ENCODE peak calls at places on chromosomes 3 and 15, in eight cellular contexts. One of them, this sample, is unnamed.

GRCh38 chr3:15102256-15102655 is 3.3 kb upstream of the RBSN start:
- DNase-seq in fibroblast of lung: no peak
- DNase-seq in mucosa of descending colon: peak; percentile 57
- DNase-seq in neural progenitor cell: no peak
- DNase-seq in HFF-Myc: no peak
- DNase-seq in foreskin fibroblast: no peak
- DNase-seq in psoas muscle: peak; percentile 96
- DNase-seq in GM23248: peak; percentile 4
- DNase-seq in this sample: no peak

GRCh38 chr3:49757197-49757596 is 29.1 kb downstream of the IP6K1 start:
- DNase-seq in fibroblast of lung: no peak
- DNase-seq in mucosa of descending colon: no peak
- DNase-seq in neural progenitor cell: no peak
- DNase-seq in HFF-Myc: no peak
- DNase-seq in foreskin fibroblast: no peak
- DNase-seq in psoas muscle: no peak
- DNase-seq in GM23248: no peak
- DNase-seq in this sample: no peak

GRCh38 chr15:101188517-101189340 is 63.1 kb downstream of the CHSY1 start:
- DNase-seq in fibroblast of lung: peak; percentile 92
- DNase-seq in mucosa of descending colon: no peak
- DNase-seq in neural progenitor cell: no peak
- DNase-seq in HFF-Myc: no peak
- DNase-seq in foreskin fibroblast: peak; percentile 43
- DNase-seq in psoas muscle: no peak
- DNase-seq in GM23248: peak; percentile 67
- DNase-seq in this sample: peak; percentile 63

GRCh38 chr3:122080188-122080587 is 25.0 kb downstream of the CD86 start:
- DNase-seq in fibroblast of lung: no peak
- DNase-seq in mucosa of descending colon: no peak
- DNase-seq in neural progenitor cell: no peak
- DNase-seq in HFF-Myc: no peak
- DNase-seq in foreskin fibroblast: no peak
- DNase-seq in psoas muscle: no peak
- DNase-seq in GM23248: no peak
- DNase-seq in this sample: no peak

GRCh38 chr15:38169982-38170381 is 82.7 kb upstream of the SPRED1 start:
- DNase-seq in fibroblast of lung: no peak
- DNase-seq in mucosa of descending colon: no peak
- DNase-seq in neural progenitor cell: no peak
- DNase-seq in HFF-Myc: no peak
- DNase-seq in foreskin fibroblast: peak; percentile 69
- DNase-seq in psoas muscle: no peak
- DNase-seq in GM23248: peak; percentile 85
- DNase-seq in this sample: no peak

GRCh38 chr15:98899266-98900021 is 108.1 kb downstream of the PGPEP1L start:
- DNase-seq in fibroblast of lung: peak; percentile 97
- DNase-seq in mucosa of descending colon: no peak
- DNase-seq in neural progenitor cell: peak; percentile 21
- DNase-seq in HFF-Myc: no peak
- DNase-seq in foreskin fibroblast: no peak
- DNase-seq in psoas muscle: no peak
- DNase-seq in GM23248: no peak
- DNase-seq in this sample: no peak

GRCh38 chr3:13141991-13142412 is 68.8 kb upstream of the IQSEC1 start:
- DNase-seq in fibroblast of lung: peak; percentile 43
- DNase-seq in mucosa of descending colon: peak; percentile 24
- DNase-seq in neural progenitor cell: peak; percentile 89
- DNase-seq in HFF-Myc: peak; percentile 17
- DNase-seq in foreskin fibroblast: no peak
- DNase-seq in psoas muscle: no peak
- DNase-seq in GM23248: peak; percentile 49
- DNase-seq in this sample: no peak

GRCh38 chr3:8663177-8664061 is 18.8 kb upstream of the SSUH2 start:
- DNase-seq in fibroblast of lung: peak; percentile 62
- DNase-seq in mucosa of descending colon: peak; percentile 88
- DNase-seq in neural progenitor cell: peak; percentile 90
- DNase-seq in HFF-Myc: peak; percentile 71
- DNase-seq in foreskin fibroblast: peak; percentile 53
- DNase-seq in psoas muscle: peak; percentile 57
- DNase-seq in GM23248: peak; percentile 78
- DNase-seq in this sample: no peak

GRCh38 chr15:34582461-34583357 is 742 bp downstream of the GOLGA8B start:
- DNase-seq in fibroblast of lung: peak; percentile 30
- DNase-seq in mucosa of descending colon: peak; percentile 47
- DNase-seq in neural progenitor cell: peak; percentile 57
- DNase-seq in HFF-Myc: no peak
- DNase-seq in foreskin fibroblast: peak; percentile 30
- DNase-seq in psoas muscle: peak; percentile 52
- DNase-seq in GM23248: peak; percentile 54
- DNase-seq in this sample: no peak

GRCh38 chr3:187025656-187026320 is 95.5 kb downstream of the ST6GAL1 start:
- DNase-seq in fibroblast of lung: no peak
- DNase-seq in mucosa of descending colon: no peak
- DNase-seq in neural progenitor cell: no peak
- DNase-seq in HFF-Myc: no peak
- DNase-seq in foreskin fibroblast: no peak
- DNase-seq in psoas muscle: no peak
- DNase-seq in GM23248: no peak
- DNase-seq in this sample: no peak

GRCh38 chr3:135231646-135232625 is 436.9 kb downstream of the EPHB1 start:
- DNase-seq in fibroblast of lung: no peak
- DNase-seq in mucosa of descending colon: no peak
- DNase-seq in neural progenitor cell: no peak
- DNase-seq in HFF-Myc: no peak
- DNase-seq in foreskin fibroblast: no peak
- DNase-seq in psoas muscle: no peak
- DNase-seq in GM23248: no peak
- DNase-seq in this sample: no peak

GRCh38 chr3:192121921-192122320 is 605.4 kb downstream of the FGF12 start:
- DNase-seq in fibroblast of lung: no peak
- DNase-seq in mucosa of descending colon: no peak
- DNase-seq in neural progenitor cell: no peak
- DNase-seq in HFF-Myc: no peak
- DNase-seq in foreskin fibroblast: no peak
- DNase-seq in psoas muscle: no peak
- DNase-seq in GM23248: no peak
- DNase-seq in this sample: no peak

GRCh38 chr3:192128922-192129321 is 598.4 kb downstream of the FGF12 start:
- DNase-seq in fibroblast of lung: no peak
- DNase-seq in mucosa of descending colon: no peak
- DNase-seq in neural progenitor cell: no peak
- DNase-seq in HFF-Myc: no peak
- DNase-seq in foreskin fibroblast: no peak
- DNase-seq in psoas muscle: no peak
- DNase-seq in GM23248: no peak
- DNase-seq in this sample: no peak

GRCh38 chr3:192128060-192128459 is 599.3 kb downstream of the FGF12 start:
- DNase-seq in fibroblast of lung: no peak
- DNase-seq in mucosa of descending colon: no peak
- DNase-seq in neural progenitor cell: no peak
- DNase-seq in HFF-Myc: no peak
- DNase-seq in foreskin fibroblast: no peak
- DNase-seq in psoas muscle: no peak
- DNase-seq in GM23248: no peak
- DNase-seq in this sample: no peak

DNA sequence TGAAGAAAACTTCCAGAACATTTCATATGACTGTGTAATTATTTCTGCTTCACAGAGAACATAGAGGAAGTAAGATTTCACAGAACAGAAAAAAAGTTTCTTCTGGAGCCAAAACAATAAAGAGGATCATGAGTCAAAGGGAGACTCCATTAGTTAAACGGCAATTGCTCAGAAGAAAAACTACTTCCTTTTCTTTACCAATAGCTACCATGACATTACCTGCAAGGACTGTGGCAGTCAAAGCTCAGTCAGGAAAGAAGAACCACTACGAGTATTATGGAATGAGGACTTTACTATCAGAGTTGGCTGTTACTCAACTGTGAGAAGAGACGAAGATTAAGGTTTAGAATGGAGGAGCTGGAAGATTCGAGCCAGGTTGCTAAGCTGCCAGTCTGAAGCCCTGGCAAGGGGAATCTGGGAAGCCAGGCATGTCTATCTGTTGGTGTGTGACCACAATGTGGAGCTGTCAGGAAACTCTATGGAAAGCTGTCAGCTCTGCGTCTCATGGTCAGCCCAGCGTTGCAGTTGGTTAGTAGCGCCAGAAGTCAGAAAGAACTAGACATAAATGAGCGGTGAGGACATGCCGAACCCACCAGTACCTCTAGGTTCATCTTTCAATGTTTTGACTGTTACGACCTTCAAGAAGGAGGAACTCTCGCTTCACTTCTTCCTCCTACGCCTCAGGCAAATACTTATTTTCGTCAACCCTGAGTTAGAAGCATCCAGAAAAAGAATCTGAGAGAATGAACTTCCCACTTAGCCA is 604.3 kb downstream of the FGF12 start:
- DNase-seq in fibroblast of lung: peak; percentile 7
- DNase-seq in mucosa of descending colon: no peak
- DNase-seq in neural progenitor cell: no peak
- DNase-seq in HFF-Myc: no peak
- DNase-seq in foreskin fibroblast: no peak
- DNase-seq in psoas muscle: no peak
- DNase-seq in GM23248: no peak
- DNase-seq in this sample: no peak
- H3K4me3 ChIP-seq in fibroblast of lung: no peak overlapping the region
- H3K4me3 ChIP-seq in mucosa of descending colon: no peak overlapping the region
- H3K4me3 ChIP-seq in neural progenitor cell: no peak overlapping the region
- H3K4me3 ChIP-seq in HFF-Myc: no peak overlapping the region
- H3K4me3 ChIP-seq in foreskin fibroblast: no peak overlapping the region
- H3K4me3 ChIP-seq in psoas muscle: no peak overlapping the region
- H3K4me3 ChIP-seq in GM23248: no peak overlapping the region
- H3K4me3 ChIP-seq in this sample: no peak overlapping the region

GRCh38 chr15:88246666-88247446 is 9.7 kb downstream of the NTRK3 start:
- DNase-seq in fibroblast of lung: peak; percentile 50
- DNase-seq in mucosa of descending colon: peak; percentile 73
- DNase-seq in neural progenitor cell: peak; percentile 90
- DNase-seq in HFF-Myc: peak; percentile 16
- DNase-seq in foreskin fibroblast: peak; percentile 31
- DNase-seq in psoas muscle: peak; percentile 89
- DNase-seq in GM23248: peak; percentile 80
- DNase-seq in this sample: no peak
- H3K4me3 ChIP-seq in fibroblast of lung: no peak overlapping the region
- H3K4me3 ChIP-seq in mucosa of descending colon: no peak overlapping the region
- H3K4me3 ChIP-seq in neural progenitor cell: peak overlapping the region; percentile 21
- H3K4me3 ChIP-seq in HFF-Myc: no peak overlapping the region
- H3K4me3 ChIP-seq in foreskin fibroblast: no peak overlapping the region
- H3K4me3 ChIP-seq in psoas muscle: no peak overlapping the region
- H3K4me3 ChIP-seq in GM23248: peak overlapping the region; percentile 60
- H3K4me3 ChIP-seq in this sample: no peak overlapping the region

GRCh38 chr3:188489639-188490405 is 335.9 kb downstream of the LPP start:
- DNase-seq in fibroblast of lung: peak; percentile 87
- DNase-seq in mucosa of descending colon: no peak
- DNase-seq in neural progenitor cell: no peak
- DNase-seq in HFF-Myc: no peak
- DNase-seq in foreskin fibroblast: peak; percentile 64
- DNase-seq in psoas muscle: no peak
- DNase-seq in GM23248: peak; percentile 86
- DNase-seq in this sample: peak; percentile 64

GRCh38 chr3:188490416-188490815 is 336.5 kb downstream of the LPP start:
- DNase-seq in fibroblast of lung: no peak
- DNase-seq in mucosa of descending colon: no peak
- DNase-seq in neural progenitor cell: no peak
- DNase-seq in HFF-Myc: no peak
- DNase-seq in foreskin fibroblast: no peak
- DNase-seq in psoas muscle: no peak
- DNase-seq in GM23248: no peak
- DNase-seq in this sample: no peak

GRCh38 chr3:188486126-188486525 is 332.2 kb downstream of the LPP start:
- DNase-seq in fibroblast of lung: peak; percentile 78
- DNase-seq in mucosa of descending colon: no peak
- DNase-seq in neural progenitor cell: no peak
- DNase-seq in HFF-Myc: no peak
- DNase-seq in foreskin fibroblast: no peak
- DNase-seq in psoas muscle: no peak
- DNase-seq in GM23248: peak; percentile 64
- DNase-seq in this sample: peak; percentile 52

GRCh38 chr3:188487652-188488051 is 333.7 kb downstream of the LPP start:
- DNase-seq in fibroblast of lung: no peak
- DNase-seq in mucosa of descending colon: no peak
- DNase-seq in neural progenitor cell: no peak
- DNase-seq in HFF-Myc: no peak
- DNase-seq in foreskin fibroblast: no peak
- DNase-seq in psoas muscle: no peak
- DNase-seq in GM23248: no peak
- DNase-seq in this sample: no peak

GRCh38 chr3:188486952-188487351 is 333.0 kb downstream of the LPP start:
- DNase-seq in fibroblast of lung: no peak
- DNase-seq in mucosa of descending colon: no peak
- DNase-seq in neural progenitor cell: no peak
- DNase-seq in HFF-Myc: no peak
- DNase-seq in foreskin fibroblast: no peak
- DNase-seq in psoas muscle: no peak
- DNase-seq in GM23248: peak; percentile 11
- DNase-seq in this sample: no peak
- H3K4me3 ChIP-seq in fibroblast of lung: no peak overlapping the region
- H3K4me3 ChIP-seq in mucosa of descending colon: no peak overlapping the region
- H3K4me3 ChIP-seq in neural progenitor cell: no peak overlapping the region
- H3K4me3 ChIP-seq in HFF-Myc: no peak overlapping the region
- H3K4me3 ChIP-seq in foreskin fibroblast: no peak overlapping the region
- H3K4me3 ChIP-seq in psoas muscle: no peak overlapping the region
- H3K4me3 ChIP-seq in GM23248: no peak overlapping the region
- H3K4me3 ChIP-seq in this sample: no peak overlapping the region

GRCh38 chr3:78732471-78732870 is 1035.3 kb downstream of the ROBO1 start:
- DNase-seq in fibroblast of lung: no peak
- DNase-seq in mucosa of descending colon: no peak
- DNase-seq in neural progenitor cell: no peak
- DNase-seq in HFF-Myc: no peak
- DNase-seq in foreskin fibroblast: no peak
- DNase-seq in psoas muscle: no peak
- DNase-seq in GM23248: no peak
- DNase-seq in this sample: no peak

GRCh38 chr3:78732893-78733292 is 1034.9 kb downstream of the ROBO1 start:
- DNase-seq in fibroblast of lung: no peak
- DNase-seq in mucosa of descending colon: no peak
- DNase-seq in neural progenitor cell: no peak
- DNase-seq in HFF-Myc: no peak
- DNase-seq in foreskin fibroblast: no peak
- DNase-seq in psoas muscle: no peak
- DNase-seq in GM23248: no peak
- DNase-seq in this sample: no peak

GRCh38 chr3:78737988-78738387 is 1029.8 kb downstream of the ROBO1 start:
- DNase-seq in fibroblast of lung: peak; percentile 22
- DNase-seq in mucosa of descending colon: no peak
- DNase-seq in neural progenitor cell: no peak
- DNase-seq in HFF-Myc: no peak
- DNase-seq in foreskin fibroblast: no peak
- DNase-seq in psoas muscle: no peak
- DNase-seq in GM23248: no peak
- DNase-seq in this sample: peak; percentile 90

GRCh38 chr3:78736863-78737262 is 1030.9 kb downstream of the ROBO1 start:
- DNase-seq in fibroblast of lung: no peak
- DNase-seq in mucosa of descending colon: no peak
- DNase-seq in neural progenitor cell: no peak
- DNase-seq in HFF-Myc: no peak
- DNase-seq in foreskin fibroblast: peak; percentile 29
- DNase-seq in psoas muscle: no peak
- DNase-seq in GM23248: peak; percentile 67
- DNase-seq in this sample: peak; percentile 97

GRCh38 chr3:78734048-78734637 is 1033.7 kb downstream of the ROBO1 start:
- DNase-seq in fibroblast of lung: peak; percentile 74
- DNase-seq in mucosa of descending colon: no peak
- DNase-seq in neural progenitor cell: no peak
- DNase-seq in HFF-Myc: peak; percentile 63
- DNase-seq in foreskin fibroblast: peak; percentile 83
- DNase-seq in psoas muscle: no peak
- DNase-seq in GM23248: peak; percentile 60
- DNase-seq in this sample: peak; percentile 87
- H3K4me3 ChIP-seq in fibroblast of lung: no peak overlapping the region
- H3K4me3 ChIP-seq in mucosa of descending colon: no peak overlapping the region
- H3K4me3 ChIP-seq in neural progenitor cell: no peak overlapping the region
- H3K4me3 ChIP-seq in HFF-Myc: no peak overlapping the region
- H3K4me3 ChIP-seq in foreskin fibroblast: no peak overlapping the region
- H3K4me3 ChIP-seq in psoas muscle: no peak overlapping the region
- H3K4me3 ChIP-seq in GM23248: no peak overlapping the region
- H3K4me3 ChIP-seq in this sample: no peak overlapping the region